ENCODE peak calls at places on chromosome 11, in eight cellular contexts. J is right cardiac atrium; W is fibroblast of lung; X is IMR-90; T is activated CD8-positive, alpha-beta memory T cell treated with anti-CD3 and anti-CD28 coated beads for 4 hours; Z is HT-29; M is endodermal cell; C is OCI-LY7. D is an unnamed sample.

GRCh38 chr11:44960200-44960845 is 9.6 kb upstream of the TP53I11 start:
- DNase-seq in T (no peak), C (no peak), J (peak; percentile 54), Z (no peak), W (no peak), X (no peak), M (no peak), D (no peak)

GRCh38 chr11:115578275-115578674 is 74.1 kb upstream of the CADM1 start:
- DNase-seq in T (no peak), W (no peak), X (no peak), C (no peak), M (no peak), J (no peak), Z (no peak), D (no peak)

GRCh38 chr11:8567597-8568198 is 26.3 kb downstream of the STK33 start:
- DNase-seq in Z (no peak), X (peak; percentile 20), M (no peak), T (no peak), W (peak; percentile 19), C (no peak), J (no peak), D (peak; percentile 24)

GRCh38 chr11:131914299-131914902 is 544.0 kb downstream of the NTM start:
- DNase-seq in J (no peak), C (no peak), Z (no peak), M (no peak), W (peak; percentile 48), T (no peak), X (peak; percentile 44), D (peak; percentile 59)

GRCh38 chr11:73671701-73672100 is 25.3 kb downstream of the PLEKHB1 start:
- DNase-seq in J (no peak), C (no peak), T (no peak), M (no peak), X (no peak), Z (no peak), W (no peak), D (no peak)

GRCh38 chr11:73198677-73199076 is 19.4 kb upstream of the P2RY2 start:
- DNase-seq in W (no peak), M (peak; percentile 73), C (no peak), T (no peak), Z (no peak), X (no peak), J (no peak), D (peak; percentile 65)

GRCh38 chr11:119957951-119958350 is 180.0 kb downstream of the TRIM29 start:
- DNase-seq in J (no peak), Z (no peak), W (no peak), M (no peak), T (no peak), C (no peak), X (no peak), D (no peak)

GRCh38 chr11:1049431-1049891 is 12.9 kb upstream of the MUC6 start:
- DNase-seq in W (no peak), J (peak; percentile 36), X (no peak), C (no peak), T (no peak), M (peak; percentile 41), Z (no peak), D (no peak)

GRCh38 chr11:62125316-62125715 is 1.5 kb downstream of the INCENP start:
- DNase-seq in J (no peak), X (no peak), C (peak; percentile 18), W (no peak), T (no peak), Z (peak; percentile 19), M (no peak), D (no peak)

GRCh38 chr11:9130297-9130696 is 38.9 kb upstream of the SCUBE2 start:
- DNase-seq in X (no peak), C (no peak), W (no peak), T (no peak), Z (no peak), J (no peak), M (no peak), D (no peak)

GRCh38 chr11:24496728-24497396 is at the start of gene LUZP2:
- DNase-seq in W (peak; percentile 29), J (peak; percentile 43), M (peak; percentile 89), X (peak; percentile 51), C (no peak), Z (no peak), T (no peak), D (no peak)

GRCh38 chr11:2742611-2743426 is 43.0 kb upstream of the KCNQ1OT1 start:
- DNase-seq in M (no peak), X (no peak), Z (no peak), J (peak; percentile 39), C (no peak), T (no peak), W (no peak), D (no peak)

GRCh38 chr11:132850106-132850505 is 682.2 kb downstream of the OPCML start:
- DNase-seq in C (no peak), M (no peak), X (no peak), W (no peak), T (no peak), J (no peak), Z (no peak), D (no peak)

GRCh38 chr11:8832571-8833260 is 78.3 kb upstream of the AKIP1 start:
- DNase-seq in T (no peak), X (peak; percentile 83), C (peak; percentile 43), M (peak; percentile 69), W (peak; percentile 63), Z (no peak), J (no peak), D (peak; percentile 94)

GRCh38 chr11:8760896-8761295 is 78.3 kb downstream of the RPL27A start:
- DNase-seq in J (no peak), X (peak; percentile 59), T (no peak), Z (no peak), C (no peak), W (peak; percentile 56), M (no peak), D (no peak)

GRCh38 chr11:86676533-86677154 is 4.2 kb upstream of the ME3 start:
- DNase-seq in C (peak; percentile 3), Z (peak; percentile 44), J (no peak), X (no peak), W (no peak), M (peak; percentile 93), T (no peak), D (no peak)

GRCh38 chr11:117829369-117829725 is 4.8 kb upstream of the FXYD2 start:
- DNase-seq in T (no peak), W (no peak), C (no peak), Z (no peak), J (no peak), M (peak; percentile 31), X (no peak), D (no peak)

GRCh38 chr11:33109242-33109641 is 52.0 kb downstream of the CSTF3 start:
- DNase-seq in Z (no peak), J (no peak), T (no peak), C (no peak), X (no peak), M (no peak), W (no peak), D (no peak)

GRCh38 chr11:115665958-115666357 is 161.7 kb upstream of the CADM1 start:
- DNase-seq in C (no peak), Z (no peak), J (peak; percentile 59), M (no peak), T (no peak), X (peak; percentile 50), W (peak; percentile 41), D (peak; percentile 61)

GRCh38 chr11:30008946-30009525 is 7.8 kb downstream of the KCNA4 start:
- DNase-seq in W (no peak), J (no peak), T (no peak), Z (no peak), M (no peak), C (no peak), X (no peak), D (no peak)

GRCh38 chr11:123562829-123563228 is 91.6 kb downstream of the SCN3B start:
- DNase-seq in X (no peak), T (no peak), M (no peak), W (no peak), C (no peak), Z (no peak), J (no peak), D (no peak)

GRCh38 chr11:23311986-23312940 is 452.0 kb upstream of the CCDC179 start:
- DNase-seq in Z (peak; percentile 37), T (no peak), M (no peak), J (no peak), W (peak; percentile 28), C (no peak), X (peak; percentile 74), D (peak; percentile 49)

GRCh38 chr11:9362393-9362863 is 22.0 kb upstream of the IPO7 start:
- DNase-seq in Z (peak; percentile 35), C (no peak), M (peak; percentile 71), J (no peak), X (no peak), W (no peak), T (no peak), D (no peak)

GRCh38 chr11:15936011-15936410 is 420.3 kb downstream of the SOX6 start:
- DNase-seq in C (no peak), X (no peak), W (no peak), T (no peak), Z (no peak), M (no peak), J (no peak), D (no peak)

GRCh38 chr11:69962152-69962551 is 116.0 kb upstream of the ANO1 start:
- DNase-seq in C (no peak), X (peak; percentile 42), J (no peak), T (no peak), M (no peak), W (peak; percentile 44), Z (peak; percentile 87), D (peak; percentile 93)

GRCh38 chr11:62390237-62390636 is 28.6 kb upstream of the SCGB1A1 start:
- DNase-seq in C (no peak), M (no peak), Z (no peak), J (no peak), T (no peak), X (no peak), W (no peak), D (no peak)

GRCh38 chr11:64449381-64450167 is 90.6 kb downstream of the RPS6KA4 start:
- DNase-seq in T (peak; percentile 28), J (peak; percentile 70), Z (peak; percentile 84), W (peak; percentile 41), X (peak; percentile 25), M (peak; percentile 95), C (peak; percentile 82), D (peak; percentile 38)

GRCh38 chr11:235180-235997 is 753 bp downstream of the SIRT3 start:
- DNase-seq in X (peak; percentile 32), C (no peak), J (no peak), M (peak; percentile 33), Z (peak; percentile 47), W (peak; percentile 20), T (no peak), D (no peak)

GRCh38 chr11:126422446-126422845 is 67.0 kb downstream of the ST3GAL4 start:
- DNase-seq in T (no peak), M (no peak), C (no peak), X (no peak), J (no peak), W (no peak), Z (no peak), D (no peak)